ENCODE peak calls at places on chromosomes 13 and 19, in four cellular contexts. Q is CD14-positive monocyte, F is HFFc6, K is neural crest cell. G is an unnamed sample.

GRCh38 chr13:26653310-26653709 is 95.8 kb downstream of the WASF3 start:
- DNase-seq in Q (no peak), F (peak), K (no peak), G (no peak)

GRCh38 chr19:53037101-53038097 is 7.1 kb upstream of the ERVV-2 start:
- DNase-seq in Q (no peak), F (no peak), K (peak), G (no peak)

GRCh38 chr19:53621885-53622710 is 9.7 kb upstream of the DPRX start:
- DNase-seq in Q (no peak), F (peak), K (no peak), G (no peak)

GRCh38 chr19:52923782-52924593 is 760 bp upstream of the ZNF888 start:
- DNase-seq in Q (peak), F (no peak), K (no peak), G (no peak)

GRCh38 chr13:51821666-51822065 is 17.7 kb upstream of the DHRS12 start:
- DNase-seq in Q (no peak), F (no peak), K (no peak), G (no peak)

GRCh38 chr13:108226184-108226583 is 8.0 kb downstream of the ABHD13 start:
- DNase-seq in Q (no peak), F (no peak), K (no peak), G (no peak)

GRCh38 chr13:36344173-36344572 is 2.0 kb downstream of the SPART start:
- DNase-seq in Q (no peak), F (peak), K (no peak), G (no peak)

GRCh38 chr19:39645800-39646411 is 9.8 kb upstream of the LGALS16 start:
- DNase-seq in Q (no peak), F (peak), K (peak), G (no peak)

GRCh38 chr19:29690842-29691241 is 24.2 kb downstream of the C19orf12 start:
- DNase-seq in Q (no peak), F (peak), K (no peak), G (no peak)

GRCh38 chr19:7612282-7613274 is 16.8 kb downstream of the XAB2 start:
- DNase-seq in Q (no peak), F (no peak), K (no peak), G (no peak)

GRCh38 chr13:99158846-99159245 is 41.8 kb upstream of the UBAC2 start:
- DNase-seq in Q (no peak), F (no peak), K (no peak), G (no peak)

DNA sequence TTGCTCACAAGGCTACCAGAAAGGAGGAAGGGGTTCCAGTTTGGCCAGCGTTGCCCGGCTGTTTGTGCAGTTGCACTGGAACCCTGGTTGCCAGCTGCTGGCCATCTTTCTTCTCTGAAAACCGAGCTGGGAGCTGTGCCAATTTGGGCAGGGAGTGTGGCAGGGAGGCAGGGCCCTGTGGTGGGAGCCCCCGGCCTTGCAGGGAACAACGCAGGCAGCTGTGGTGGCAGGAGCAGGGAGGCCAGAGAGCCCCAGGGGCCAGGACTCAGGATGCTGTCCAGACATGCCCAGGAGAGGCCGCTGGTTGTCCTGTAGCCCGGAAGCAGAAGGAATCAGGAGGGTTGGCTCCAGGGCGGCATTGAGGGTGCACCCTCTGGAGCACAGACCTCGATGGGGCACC is 4.8 kb downstream of the KMT5C start:
- DNase-seq in Q (no peak), F (no peak), K (no peak), G (no peak)
- TF ChIP-seq CTCF in Q (no peak), F (no peak), K (no peak), G (no peak)

GRCh38 chr19:35090160-35090794 is 25.3 kb upstream of the FXYD3 start:
- DNase-seq in Q (no peak), F (peak), K (peak), G (no peak)

GRCh38 chr19:35095667-35096368 is 19.8 kb upstream of the FXYD3 start:
- DNase-seq in Q (no peak), F (no peak), K (no peak), G (no peak)

GRCh38 chr19:35090795-35091214 is 24.8 kb upstream of the FXYD3 start:
- DNase-seq in Q (no peak), F (no peak), K (no peak), G (no peak)

GRCh38 chr19:35093941-35094647 is 21.5 kb upstream of the FXYD3 start:
- DNase-seq in Q (no peak), F (no peak), K (no peak), G (no peak)

DNA sequence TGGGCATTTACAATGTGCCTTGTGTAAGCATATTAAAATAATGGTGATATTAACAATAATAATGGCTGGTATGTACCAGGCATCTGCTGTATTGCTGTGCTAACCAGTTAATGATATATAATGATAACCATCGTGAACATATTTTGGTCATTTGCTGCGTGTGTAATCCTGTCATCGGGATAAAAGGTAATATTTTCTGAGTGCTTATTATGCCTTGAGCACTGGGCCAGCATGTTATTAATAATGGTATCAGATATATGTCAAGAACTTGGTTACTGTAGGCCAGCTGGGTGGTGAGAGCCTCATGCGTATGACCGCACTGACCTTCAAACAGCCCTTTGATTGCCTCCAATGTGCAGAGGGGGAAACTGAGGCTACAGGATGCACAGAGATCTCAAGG is 22.2 kb upstream of the FXYD3 start:
- DNase-seq in Q (no peak), F (no peak), K (no peak), G (no peak)
- TF ChIP-seq CTCF in Q (no peak), F (no peak), K (no peak), G (no peak)

DNA sequence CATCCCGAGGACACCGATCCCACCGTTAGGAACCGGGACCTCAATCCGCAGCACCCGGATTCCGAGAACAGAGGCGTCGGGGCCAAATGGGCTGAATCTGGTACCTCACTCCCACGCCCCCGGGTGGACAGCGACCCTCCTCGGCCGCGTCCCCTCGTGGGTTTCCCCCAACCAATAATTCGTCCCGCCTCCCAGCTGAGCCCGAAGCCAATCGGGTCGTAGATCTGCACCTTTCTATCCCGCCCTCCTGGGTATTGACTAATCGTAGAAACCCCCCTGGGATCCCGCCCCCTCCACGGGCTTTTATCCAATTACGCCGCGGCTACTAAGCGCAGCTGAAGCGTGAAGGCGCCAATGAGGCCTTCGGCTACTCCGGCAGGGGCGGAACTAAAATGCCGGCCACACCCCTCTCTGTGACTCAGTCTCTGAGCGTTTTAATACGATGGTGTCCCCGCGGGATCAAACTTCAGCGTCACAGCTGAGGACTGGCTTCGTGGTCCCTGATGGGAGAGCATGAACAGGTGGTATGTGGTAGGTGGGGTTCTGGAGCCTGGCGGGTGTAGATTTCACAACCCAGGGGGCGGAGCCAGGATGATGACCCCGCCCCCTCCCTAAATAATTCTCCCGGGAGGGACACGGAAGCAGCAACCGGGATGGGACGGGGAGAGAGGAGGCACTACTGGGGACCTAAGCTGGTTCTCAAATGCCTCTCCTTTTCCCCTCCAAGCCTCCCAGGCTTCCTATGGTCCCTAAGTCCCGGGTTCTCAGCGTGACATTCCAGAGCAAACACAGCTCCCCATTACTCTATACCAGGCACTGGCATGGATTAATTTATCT is at the start of the genes CCDC159 and TMEM205:
- DNase-seq in Q (peak), F (peak), K (peak), G (peak)
- TF ChIP-seq CTCF in Q (no peak), F (peak), K (no peak), G (no peak)

GRCh38 chr19:36489139-36489919 is at the start of gene ZNF566:
- DNase-seq in Q (peak), F (peak), K (peak), G (peak)
- TF ChIP-seq CTCF in Q (no peak), F (no peak), K (no peak), G (no peak)

GRCh38 chr13:81872581-81872980 is 1531.7 kb upstream of the SPRY2 start:
- DNase-seq in Q (no peak), F (no peak), K (peak), G (no peak)
- TF ChIP-seq CTCF in Q (no peak), F (no peak), K (peak), G (peak)

GRCh38 chr13:19586904-19587634 is 25.7 kb upstream of the TPTE2 start:
- DNase-seq in Q (peak), F (peak), K (no peak), G (no peak)

GRCh38 chr13:19590423-19590822 is 29.1 kb upstream of the TPTE2 start:
- DNase-seq in Q (no peak), F (no peak), K (no peak), G (no peak)

GRCh38 chr13:19591864-19592263 is 30.5 kb upstream of the TPTE2 start:
- DNase-seq in Q (no peak), F (no peak), K (no peak), G (no peak)

GRCh38 chr13:19589312-19589711 is 28.0 kb upstream of the TPTE2 start:
- DNase-seq in Q (no peak), F (no peak), K (no peak), G (no peak)

GRCh38 chr13:19587635-19588300 is 26.4 kb upstream of the TPTE2 start:
- DNase-seq in Q (no peak), F (peak), K (no peak), G (no peak)
- TF ChIP-seq CTCF in Q (no peak), F (peak), K (peak), G (no peak)

DNA sequence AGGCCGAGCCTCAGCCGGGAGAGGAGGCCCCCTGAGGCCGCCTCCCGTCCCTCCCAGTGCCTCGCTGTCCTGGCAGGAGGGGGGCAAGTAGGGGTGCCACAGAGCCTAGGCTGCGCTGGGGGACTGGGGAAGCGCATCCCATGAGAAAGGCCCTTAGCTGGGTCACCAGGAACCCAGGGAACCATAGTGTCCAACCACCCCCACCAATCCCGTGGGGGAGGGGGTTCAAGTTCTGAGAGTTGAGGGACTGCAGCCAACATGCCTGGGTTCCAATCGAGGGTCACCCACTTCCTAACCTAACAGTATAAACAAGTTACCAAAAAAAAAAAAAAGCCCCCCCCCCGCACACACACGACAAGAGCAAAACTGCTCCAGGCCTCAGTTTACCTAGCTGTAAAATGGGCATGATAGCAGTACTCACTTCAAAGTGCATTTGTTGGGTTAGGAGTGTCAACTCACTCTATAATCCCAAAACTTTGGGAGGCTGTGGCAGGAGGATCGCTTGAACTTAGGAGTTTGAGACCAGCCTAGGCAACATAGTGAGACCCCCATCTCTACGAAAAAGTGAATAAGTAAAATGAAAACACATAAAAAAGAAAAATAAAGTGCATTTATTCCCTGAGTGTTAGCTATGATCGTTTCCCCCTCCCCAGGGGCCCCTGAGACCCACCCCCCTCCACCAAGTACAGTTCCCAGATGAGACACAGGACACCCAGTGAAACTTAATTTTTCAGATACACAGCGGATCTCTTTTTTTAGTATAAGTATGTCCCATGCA is 28.8 kb upstream of the NANOS3 start:
- DNase-seq in Q (no peak), F (no peak), K (no peak), G (no peak)
- TF ChIP-seq CTCF in Q (no peak), F (no peak), K (peak), G (no peak)